ENCODE peak calls at places on chromosomes 16 and 17, in eight cellular contexts. G is lower lobe of right lung, C is cardiac fibroblast, P is mammary epithelial cell, T is sigmoid colon, F is HFF-Myc, M is psoas muscle, E is coronary artery. V is an unnamed sample.

GRCh38 chr17:72397687-72398086 is 276.9 kb downstream of the SOX9 start:
- DNase-seq in P (no peak), E (no peak), G (no peak), T (no peak), C (peak), F (no peak), M (no peak), V (no peak)

GRCh38 chr17:82863941-82864720 is 24.3 kb upstream of the ZNF750 start:
- DNase-seq in T (no peak), E (no peak), F (peak), G (no peak), C (peak), M (no peak), P (peak), V (no peak)

GRCh38 chr17:34254651-34255380 is at the start of gene CCL2:
- DNase-seq in P (no peak), G (peak), T (peak), C (peak), M (peak), F (peak), E (no peak), V (peak)

GRCh38 chr17:10871914-10872313 is 34.0 kb upstream of the PIRT start:
- DNase-seq in P (no peak), T (no peak), G (peak), M (no peak), E (no peak), C (no peak), F (no peak), V (no peak)

GRCh38 chr17:19645608-19646250 is 2.8 kb upstream of the ALDH3A2 start:
- DNase-seq in P (no peak), M (peak), G (peak), C (no peak), F (no peak), E (no peak), T (no peak), V (peak)

GRCh38 chr17:9802294-9802693 is 10.9 kb upstream of the DHRS7C start:
- DNase-seq in C (no peak), P (peak), E (no peak), G (no peak), M (no peak), F (peak), T (no peak), V (no peak)

GRCh38 chr16:50697881-50698767 is 4.7 kb downstream of the NOD2 start:
- DNase-seq in G (no peak), F (no peak), P (peak), C (peak), E (no peak), M (no peak), T (no peak), V (peak)

GRCh38 chr16:11757671-11758545 is 15.3 kb upstream of the TXNDC11 start:
- DNase-seq in G (no peak), T (no peak), M (no peak), C (peak), E (no peak), P (peak), F (no peak), V (no peak)

GRCh38 chr16:31253642-31254045 is 6.1 kb upstream of the ITGAM start:
- DNase-seq in T (no peak), P (no peak), M (peak), F (no peak), G (peak), E (no peak), C (no peak), V (peak)

GRCh38 chr16:66603537-66604375 is 748 bp upstream of the CMTM3 start:
- DNase-seq in E (no peak), T (peak), F (no peak), C (peak), M (peak), P (peak), G (peak), V (peak)

GRCh38 chr17:57097832-57098421 is 12.9 kb downstream of the AKAP1 start:
- DNase-seq in C (peak), F (peak), P (peak), M (no peak), T (peak), G (no peak), E (no peak), V (no peak)

GRCh38 chr16:8808613-8809353 is 11.1 kb downstream of the PMM2 start:
- DNase-seq in E (no peak), T (no peak), G (no peak), C (no peak), M (no peak), P (no peak), F (no peak), V (no peak)

GRCh38 chr17:81043725-81044427 is 8.9 kb downstream of the BAIAP2 start:
- DNase-seq in G (peak), E (no peak), C (peak), F (no peak), M (no peak), P (peak), T (no peak), V (peak)

GRCh38 chr16:64627781-64628180 is 494.1 kb downstream of the CDH11 start:
- DNase-seq in C (no peak), F (no peak), P (no peak), G (no peak), E (no peak), T (no peak), M (no peak), V (peak)

GRCh38 chr16:55021595-55022475 is 91.2 kb downstream of the IRX5 start:
- DNase-seq in T (no peak), F (peak), P (peak), C (peak), G (no peak), E (peak), M (no peak), V (no peak)

GRCh38 chr17:53765609-53766008 is 57.1 kb upstream of the KIF2B start:
- DNase-seq in E (no peak), M (no peak), T (no peak), P (peak), F (no peak), G (no peak), C (no peak), V (no peak)

GRCh38 chr16:80938035-80938927 is 68.4 kb downstream of the CMC2 start:
- DNase-seq in P (peak), E (peak), T (peak), F (peak), C (peak), M (peak), G (no peak), V (peak)

GRCh38 chr17:79019631-79020584 is 4.1 kb upstream of the C1QTNF1 start:
- DNase-seq in C (peak), F (no peak), E (peak), P (peak), T (peak), G (no peak), M (peak), V (peak)

GRCh38 chr17:57747221-57748017 is 2.3 kb upstream of the CCDC182 start:
- DNase-seq in T (no peak), G (no peak), C (peak), M (no peak), E (no peak), P (peak), F (peak), V (peak)

GRCh38 chr17:29165800-29166506 is 14.2 kb downstream of the MYO18A start:
- DNase-seq in T (no peak), E (peak), P (no peak), M (no peak), C (no peak), G (no peak), F (no peak), V (no peak)

GRCh38 chr16:88534731-88535141 is 35.5 kb upstream of the ZC3H18 start:
- DNase-seq in E (no peak), F (no peak), P (no peak), G (peak), M (peak), T (no peak), C (peak), V (peak)

GRCh38 chr16:57277586-57277985 is 6.9 kb downstream of the PLLP start:
- DNase-seq in P (peak), G (peak), F (peak), T (peak), C (peak), M (no peak), E (no peak), V (no peak)

GRCh38 chr17:57819867-57820266 is 30.0 kb downstream of the MRPS23 start:
- DNase-seq in F (no peak), P (no peak), T (no peak), E (no peak), C (no peak), M (no peak), G (no peak), V (no peak)

GRCh38 chr17:41492351-41492750 is 2.6 kb upstream of the KRT36 start:
- DNase-seq in E (no peak), P (no peak), F (no peak), T (no peak), M (no peak), G (no peak), C (peak), V (no peak)

GRCh38 chr16:64153718-64154117 is 968.1 kb downstream of the CDH11 start:
- DNase-seq in E (no peak), P (peak), T (no peak), M (no peak), C (no peak), G (no peak), F (no peak), V (no peak)

GRCh38 chr17:68182940-68183551 is 64.8 kb upstream of the AMZ2 start:
- DNase-seq in T (no peak), E (no peak), F (no peak), P (peak), C (no peak), G (no peak), M (no peak), V (no peak)

GRCh38 chr17:40373324-40373723 is 8.8 kb upstream of the GJD3 start:
- DNase-seq in F (no peak), G (no peak), T (no peak), C (peak), E (no peak), M (no peak), P (peak), V (no peak)

GRCh38 chr16:643050-643368 is 1.4 kb downstream of the MCRIP2 start:
- DNase-seq in M (no peak), P (no peak), T (no peak), G (no peak), C (no peak), F (no peak), E (no peak), V (no peak)

GRCh38 chr17:83109386-83109785 is 30.0 kb downstream of the METRNL start:
- DNase-seq in P (no peak), T (no peak), E (no peak), G (no peak), M (no peak), C (no peak), F (no peak), V (no peak)

DNA sequence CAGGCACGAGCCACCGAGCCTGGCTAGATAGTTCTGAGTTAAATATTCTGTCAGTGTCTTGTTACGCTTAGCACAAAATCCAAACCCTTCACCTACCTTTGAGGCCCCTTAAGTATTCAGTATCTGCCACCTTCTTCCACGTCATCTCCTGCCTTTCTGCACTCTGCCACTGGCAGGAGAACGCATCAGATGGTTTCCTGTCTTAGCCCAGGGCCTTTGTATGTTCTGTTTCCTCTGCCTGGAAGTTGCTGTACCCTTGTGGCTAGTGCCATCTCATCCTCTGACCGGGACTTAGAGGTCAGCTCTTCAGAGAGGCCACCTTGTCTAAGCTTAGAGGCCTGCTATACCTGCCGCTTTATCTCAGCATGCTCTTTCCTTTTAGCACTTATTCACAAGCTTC is 67.5 kb upstream of the LGALS9 start:
- DNase-seq in P (no peak), F (no peak), M (no peak), T (no peak), E (no peak), G (no peak), C (no peak), V (no peak)
- H3K4me3 ChIP-seq in P (no peak), F (no peak), M (no peak), T (no peak), E (no peak), G (no peak), C (no peak), V (no peak)

DNA sequence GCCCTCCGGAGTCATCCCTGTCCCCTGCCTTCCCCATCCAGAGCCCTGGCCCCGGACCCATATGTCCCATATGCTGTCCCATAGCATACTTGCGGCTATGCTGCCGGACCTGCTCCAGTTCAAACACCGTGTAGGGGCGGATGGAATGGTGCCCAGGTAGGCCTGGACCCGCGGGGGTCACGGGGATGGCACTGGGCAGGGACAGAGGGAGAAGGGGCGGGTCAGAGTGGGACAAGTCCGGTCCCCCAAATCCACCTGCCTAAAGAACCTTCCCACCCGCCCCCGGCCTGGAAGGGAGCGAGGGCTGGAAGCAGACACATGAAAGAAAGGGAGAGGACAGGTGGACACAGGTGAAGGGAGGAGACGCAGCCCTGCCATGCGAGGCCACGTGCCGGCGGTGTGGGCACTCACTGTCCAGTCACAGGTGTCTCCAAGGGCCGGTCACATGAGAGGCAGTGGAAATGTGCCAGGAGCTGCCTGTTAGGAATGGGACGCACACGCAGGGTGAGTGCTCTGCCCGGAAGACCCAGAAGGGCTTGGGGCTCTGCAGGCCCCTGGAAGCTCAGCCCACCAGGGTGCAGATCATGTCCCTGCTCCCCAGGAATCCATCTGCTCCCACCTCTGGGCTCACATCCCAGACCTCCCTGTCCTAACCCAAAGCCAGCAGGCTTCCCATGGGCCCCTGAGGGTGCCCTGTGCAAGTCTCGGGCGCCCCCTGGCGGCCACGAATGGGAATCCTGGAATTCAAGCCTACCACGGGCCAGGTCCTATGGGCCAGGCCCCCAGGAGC is 14.0 kb downstream of the UBALD2 start:
- DNase-seq in T (peak), P (peak), G (peak), C (peak), E (no peak), F (peak), M (peak), V (peak)
- H3K4me3 ChIP-seq in T (no peak), P (no peak), G (no peak), C (no peak), E (no peak), F (no peak), M (peak), V (no peak)

GRCh38 chr16:47459603-47460002 is 1.3 kb downstream of the ITFG1 start:
- DNase-seq in M (no peak), T (no peak), P (no peak), F (no peak), G (no peak), E (no peak), C (no peak), V (no peak)

GRCh38 chr16:47460755-47461597 is at the start of the genes ITFG1 and PHKB:
- DNase-seq in C (peak), E (peak), P (peak), M (peak), F (peak), T (peak), G (peak), V (peak)

GRCh38 chr16:47461598-47462266 is 601 bp downstream of the PHKB start:
- DNase-seq in T (no peak), C (peak), E (no peak), M (no peak), F (no peak), G (no peak), P (peak), V (no peak)

GRCh38 chr16:47460301-47460754 is 535 bp downstream of the ITFG1 start:
- DNase-seq in M (no peak), T (no peak), F (no peak), P (no peak), G (no peak), E (no peak), C (peak), V (no peak)

GRCh38 chr16:47458331-47458730 is 2.5 kb downstream of the ITFG1 start:
- DNase-seq in C (no peak), F (no peak), P (no peak), G (no peak), T (no peak), E (no peak), M (no peak), V (no peak)
- H3K4me3 ChIP-seq in C (no peak), F (no peak), P (no peak), G (no peak), T (no peak), E (no peak), M (no peak), V (no peak)

DNA sequence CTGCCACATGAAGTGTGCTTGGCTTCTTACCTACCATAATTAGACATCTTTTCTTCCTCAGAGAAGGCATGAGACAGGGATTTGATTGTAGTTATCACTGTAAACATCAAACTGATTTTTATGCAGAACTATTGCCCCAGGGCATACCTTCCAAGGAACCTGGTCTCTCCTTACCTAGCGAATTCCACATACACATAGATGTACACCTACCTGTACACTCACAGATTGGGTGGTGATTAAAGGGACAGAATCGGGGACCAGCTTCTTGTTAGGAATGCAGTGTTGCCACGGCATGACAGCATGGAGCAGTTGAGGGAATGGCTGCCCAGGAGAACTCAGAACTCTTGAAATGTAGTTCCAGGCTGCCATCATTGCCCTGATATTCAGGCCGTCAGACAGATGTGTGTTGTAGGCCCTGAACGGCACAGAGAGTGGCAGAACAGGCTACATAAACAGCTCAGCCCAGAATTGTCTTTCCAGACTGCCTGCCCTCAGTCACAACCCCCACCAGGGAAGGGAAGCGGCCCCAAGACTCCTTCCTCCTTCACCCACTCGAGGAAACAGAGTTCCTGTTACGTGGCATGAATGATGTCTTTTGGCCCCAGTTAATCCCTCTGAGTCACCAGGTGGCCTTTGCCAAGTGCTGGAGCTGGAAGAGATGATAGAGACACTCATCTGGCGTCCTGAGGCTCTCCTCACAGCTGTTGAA is 17.8 kb upstream of the NAGLU start:
- DNase-seq in G (peak), T (peak), P (peak), F (peak), M (peak), C (peak), E (peak), V (peak)
- H3K4me3 ChIP-seq in G (no peak), T (no peak), P (no peak), F (no peak), M (no peak), C (no peak), E (peak), V (no peak)

DNA sequence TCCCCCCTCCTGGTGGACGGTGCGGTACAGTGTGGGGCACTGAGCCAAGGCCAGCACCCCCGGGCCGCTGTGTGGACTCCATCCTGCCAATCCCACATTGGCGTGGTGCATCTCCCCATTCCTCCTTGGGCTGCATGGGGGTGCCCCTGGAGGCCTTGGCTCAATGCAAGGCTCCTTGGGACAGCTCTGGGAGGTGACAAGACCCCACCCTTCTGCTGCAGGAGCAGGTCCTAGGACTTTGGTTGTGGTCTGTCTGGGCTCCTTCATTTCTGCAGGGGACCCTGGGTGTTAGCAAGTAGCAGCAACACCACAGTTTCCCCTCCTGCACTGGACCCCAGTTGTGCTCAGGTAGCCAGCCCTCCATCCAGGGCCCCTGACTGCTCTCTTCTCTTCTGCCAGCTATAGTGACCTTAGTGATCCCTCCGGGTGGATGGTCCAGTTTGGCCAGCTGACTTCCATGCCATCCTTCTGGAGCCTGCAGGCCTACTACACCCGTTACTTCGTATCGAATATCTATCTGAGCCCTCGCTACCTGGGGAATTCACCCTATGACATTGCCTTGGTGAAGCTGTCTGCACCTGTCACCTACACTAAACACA is 1.3 kb downstream of the PRSS21 start:
- DNase-seq in C (no peak), M (no peak), F (no peak), G (peak), T (peak), P (no peak), E (no peak), V (no peak)
- H3K4me3 ChIP-seq in C (no peak), M (no peak), F (no peak), G (no peak), T (no peak), P (no peak), E (no peak), V (no peak)

GRCh38 chr16:68960910-68961309 is 117.6 kb downstream of the TANGO6 start:
- DNase-seq in T (no peak), F (no peak), G (no peak), M (no peak), E (no peak), C (no peak), P (no peak), V (no peak)
- H3K4me3 ChIP-seq in T (no peak), F (no peak), G (no peak), M (no peak), E (no peak), C (no peak), P (no peak), V (no peak)

GRCh38 chr17:77160032-77160876 is 19.5 kb downstream of the SEC14L1 start:
- DNase-seq in C (peak), F (no peak), P (no peak), G (no peak), E (no peak), T (no peak), M (no peak), V (no peak)
- H3K4me3 ChIP-seq in C (no peak), F (no peak), P (no peak), G (no peak), E (no peak), T (no peak), M (peak), V (no peak)

DNA sequence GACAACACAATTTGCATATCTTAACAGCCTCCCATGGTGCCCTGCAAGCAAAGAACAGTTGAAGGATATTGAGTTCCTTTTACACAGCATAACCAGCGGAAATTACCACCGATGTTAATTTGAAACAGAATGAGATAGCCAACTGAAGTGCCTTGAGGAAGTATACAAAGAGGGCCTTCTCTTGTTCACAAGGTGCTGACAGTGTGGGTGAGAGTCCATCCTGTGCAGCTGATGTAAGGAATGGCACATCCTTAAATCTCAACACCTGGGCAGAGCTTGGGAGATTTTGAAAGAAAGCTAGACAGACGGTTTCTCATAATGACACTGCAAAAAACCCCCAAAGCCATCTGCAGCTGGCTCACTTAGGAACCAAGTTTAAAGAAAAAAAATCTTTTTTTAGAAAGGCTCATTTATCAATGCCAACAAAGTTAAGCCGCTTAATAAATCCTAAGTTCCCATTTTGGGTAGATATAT is 818.6 kb downstream of the KCNJ2 start:
- DNase-seq in G (no peak), E (no peak), M (no peak), C (no peak), T (no peak), F (no peak), P (no peak), V (no peak)
- H3K4me3 ChIP-seq in G (no peak), E (no peak), M (no peak), C (no peak), T (no peak), F (no peak), P (no peak), V (no peak)